ENCODE peak calls at places on chromosomes 5 and 9, in four cellular contexts. X is naive thymus-derived CD4-positive, alpha-beta T cell; E is iris pigment epithelial cell; G is NCI-H187 treated with DMSO at 0.1 percent for 48 hours. K is an unnamed sample.

GRCh38 chr5:40332945-40333344 is 346.8 kb upstream of the PTGER4 start:
- DNase-seq in X (no peak), E (peak; percentile 37), G (no peak), K (no peak)

GRCh38 chr5:137320056-137321045 is 178.8 kb downstream of the SPOCK1 start:
- DNase-seq in X (no peak), E (peak; percentile 47), G (peak; percentile 27), K (peak; percentile 70)

GRCh38 chr9:101737165-101737704 is 1.2 kb downstream of the GRIN3A start:
- DNase-seq in X (no peak), E (no peak), G (no peak), K (no peak)

GRCh38 chr5:83220331-83220730 is 143.0 kb downstream of the XRCC4 start:
- DNase-seq in X (no peak), E (no peak), G (no peak), K (no peak)

GRCh38 chr5:179475211-179475840 is 75.0 kb upstream of the RUFY1 start:
- DNase-seq in X (no peak), E (no peak), G (no peak), K (peak; percentile 24)

GRCh38 chr5:5736007-5736406 is 313.5 kb downstream of the ICE1 start:
- DNase-seq in X (no peak), E (no peak), G (no peak), K (no peak)

GRCh38 chr9:6076856-6077255 is 61.4 kb upstream of the RANBP6 start:
- DNase-seq in X (no peak), E (peak; percentile 17), G (no peak), K (no peak)

GRCh38 chr5:61333351-61334223 is 1.5 kb downstream of the ZSWIM6 start:
- DNase-seq in X (peak; percentile 18), E (no peak), G (no peak), K (peak; percentile 40)

GRCh38 chr9:70412678-70413426 is 1.6 kb downstream of the KLF9 start:
- DNase-seq in X (peak; percentile 59), E (peak; percentile 81), G (peak; percentile 10), K (no peak)

GRCh38 chr5:63794296-63794695 is 167.9 kb downstream of the HTR1A start:
- DNase-seq in X (no peak), E (no peak), G (no peak), K (no peak)

GRCh38 chr9:125085703-125086477 is 57.4 kb downstream of the SCAI start:
- DNase-seq in X (no peak), E (no peak), G (no peak), K (no peak)

K was measured in neuronal stem cell.